ENCODE peak calls at places on chromosome 22, in nine cellular contexts. D is spleen, V is cardiac fibroblast, W is B cell, Y is IMR-90, H is heart left ventricle, B is stomach, K is cardiac muscle cell, I is HCT116. U is an unnamed sample.

GRCh38 chr22:49838771-49839717 is 11.4 kb upstream of the BRD1 start:
- DNase-seq in W (peak), D (peak), I (no peak), B (no peak), K (no peak), Y (peak), H (no peak), V (no peak), U (no peak)

GRCh38 chr22:22836635-22837034 is 51.0 kb upstream of the IGLL5 start:
- DNase-seq in B (no peak), V (peak), D (no peak), I (no peak), H (no peak), Y (no peak), W (no peak), K (no peak), U (no peak)

GRCh38 chr22:35134637-35135036 is 68.7 kb downstream of the ISX start:
- DNase-seq in I (no peak), W (no peak), V (no peak), D (no peak), B (no peak), K (peak), Y (no peak), H (no peak), U (no peak)

GRCh38 chr22:23289851-23290724 is 109.8 kb downstream of the BCR start:
- DNase-seq in I (no peak), Y (peak), W (peak), H (no peak), K (peak), B (peak), D (no peak), V (peak), U (peak)

GRCh38 chr22:31020334-31020733 is 51.3 kb downstream of the TUG1 start:
- DNase-seq in D (no peak), B (no peak), Y (no peak), H (no peak), V (no peak), I (no peak), W (no peak), K (no peak), U (no peak)

GRCh38 chr22:16783930-16784354 is 41.3 kb downstream of the XKR3 start:
- DNase-seq in W (no peak), B (no peak), V (peak), Y (no peak), K (no peak), H (no peak), I (peak), D (no peak), U (no peak)

GRCh38 chr22:20656902-20657836 is 116.7 kb upstream of the SERPIND1 start:
- DNase-seq in D (no peak), H (no peak), W (no peak), K (no peak), V (peak), B (no peak), Y (peak), I (peak), U (no peak)

GRCh38 chr22:17734197-17734596 is 40.1 kb downstream of the BID start:
- DNase-seq in B (no peak), V (peak), Y (peak), W (no peak), I (no peak), H (no peak), D (no peak), K (no peak), U (no peak)

GRCh38 chr22:19524170-19525115 is at the start of gene CLDN5:
- DNase-seq in W (no peak), I (no peak), Y (no peak), H (peak), D (peak), V (peak), K (peak), B (no peak), U (no peak)

GRCh38 chr22:45202333-45203149 is 38.2 kb downstream of the KIAA0930 start:
- DNase-seq in V (peak), W (no peak), D (peak), K (no peak), Y (peak), B (no peak), I (no peak), H (no peak), U (no peak)

GRCh38 chr22:44938886-44939285 is 70.9 kb downstream of the PHF21B start:
- DNase-seq in K (no peak), W (no peak), V (no peak), D (no peak), B (no peak), Y (no peak), I (no peak), H (no peak), U (no peak)

GRCh38 chr22:41913842-41914534 is 886 bp downstream of the SHISA8 start:
- DNase-seq in I (no peak), B (no peak), Y (no peak), H (no peak), W (peak), K (peak), V (no peak), D (no peak), U (no peak)

GRCh38 chr22:42621505-42622002 is 6.9 kb upstream of the POLDIP3 start:
- DNase-seq in V (peak), H (peak), W (peak), I (peak), B (peak), K (peak), D (peak), Y (peak), U (peak)

GRCh38 chr22:17213976-17214375 is 5.3 kb downstream of the ADA2 start:
- DNase-seq in I (peak), B (peak), V (peak), K (peak), Y (peak), W (peak), H (peak), D (no peak), U (no peak)

GRCh38 chr22:50585238-50585637 is 2.6 kb upstream of the CHKB start:
- DNase-seq in V (no peak), D (peak), Y (no peak), B (no peak), H (no peak), I (no peak), W (no peak), K (no peak), U (no peak)

GRCh38 chr22:19519041-19519926 is 4.9 kb downstream of the CLDN5 start:
- DNase-seq in H (no peak), B (no peak), I (no peak), V (no peak), Y (no peak), W (no peak), D (no peak), K (no peak), U (no peak)

GRCh38 chr22:20025401-20026203 is 4.7 kb downstream of the TANGO2 start:
- DNase-seq in Y (no peak), B (no peak), D (peak), H (no peak), K (no peak), W (no peak), I (no peak), V (no peak), U (no peak)

GRCh38 chr22:40638261-40638660 is 1.7 kb upstream of the MRTFA start:
- DNase-seq in Y (no peak), B (no peak), I (no peak), V (no peak), K (no peak), D (peak), W (no peak), H (no peak), U (no peak)
- TF ChIP-seq CTCF in Y (no peak), B (no peak), I (no peak), V (no peak), K (no peak), D (no peak), W (no peak), H (no peak), U (no peak)

GRCh38 chr22:25774575-25775026 is 32.6 kb downstream of the MYO18B start:
- DNase-seq in I (no peak), V (no peak), D (no peak), B (no peak), Y (no peak), W (peak), H (no peak), K (no peak), U (peak)
- TF ChIP-seq CTCF in I (peak), V (peak), D (peak), B (no peak), Y (peak), W (no peak), H (no peak), K (peak), U (peak)

GRCh38 chr22:43743131-43743530 is 69.0 kb downstream of the EFCAB6 start:
- DNase-seq in W (no peak), B (no peak), I (no peak), V (no peak), Y (no peak), D (no peak), K (peak), H (no peak), U (no peak)
- TF ChIP-seq CTCF in W (no peak), B (no peak), I (peak), V (no peak), Y (no peak), D (no peak), K (peak), H (no peak), U (no peak)

DNA sequence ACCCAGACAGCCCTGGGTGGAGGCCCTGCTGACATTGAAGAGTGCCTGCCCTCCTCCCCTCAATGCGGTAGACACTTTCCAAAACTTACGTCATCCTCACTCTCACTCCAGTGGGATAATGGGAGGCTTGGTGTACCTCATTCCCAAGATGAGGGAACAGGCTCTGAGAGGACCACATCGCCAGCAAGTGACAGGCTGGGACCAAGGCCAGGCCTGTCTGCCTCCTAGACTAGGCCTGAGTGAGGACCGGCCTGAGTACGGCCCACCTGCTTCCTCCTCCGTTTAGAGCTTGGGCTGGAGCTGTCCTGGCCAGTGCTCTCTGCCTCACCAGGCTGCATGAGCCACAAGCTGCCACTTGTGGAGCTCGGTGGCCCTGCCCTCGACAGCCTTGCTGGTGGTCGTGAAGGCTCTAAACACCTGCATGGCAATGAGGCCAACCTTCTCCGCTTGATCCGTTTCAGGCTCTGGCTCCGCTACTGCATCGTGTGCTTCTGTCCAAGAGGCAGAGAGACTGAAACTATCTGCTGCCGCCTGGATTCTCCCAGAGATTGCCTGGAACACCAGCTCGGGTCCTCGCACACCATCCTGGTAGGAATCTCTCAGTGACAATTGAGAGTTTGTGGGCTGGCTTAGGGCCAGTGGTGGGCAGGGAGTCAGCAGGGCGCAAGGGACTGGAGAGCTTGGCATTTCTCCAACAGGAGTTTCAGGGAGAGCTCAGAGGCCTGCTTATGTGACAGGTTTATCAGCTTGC is 9.5 kb downstream of the LRRC75B start:
- DNase-seq in I (no peak), V (peak), Y (peak), B (no peak), D (peak), H (no peak), W (no peak), K (peak), U (no peak)
- TF ChIP-seq CTCF in I (no peak), V (no peak), Y (no peak), B (no peak), D (no peak), H (no peak), W (no peak), K (no peak), U (no peak)

GRCh38 chr22:36922097-36922608 is 8.7 kb downstream of the CSF2RB start:
- DNase-seq in V (no peak), W (no peak), K (no peak), H (no peak), I (no peak), Y (no peak), D (peak), B (no peak), U (no peak)
- TF ChIP-seq CTCF in V (no peak), W (no peak), K (peak), H (no peak), I (no peak), Y (no peak), D (no peak), B (no peak), U (no peak)

DNA sequence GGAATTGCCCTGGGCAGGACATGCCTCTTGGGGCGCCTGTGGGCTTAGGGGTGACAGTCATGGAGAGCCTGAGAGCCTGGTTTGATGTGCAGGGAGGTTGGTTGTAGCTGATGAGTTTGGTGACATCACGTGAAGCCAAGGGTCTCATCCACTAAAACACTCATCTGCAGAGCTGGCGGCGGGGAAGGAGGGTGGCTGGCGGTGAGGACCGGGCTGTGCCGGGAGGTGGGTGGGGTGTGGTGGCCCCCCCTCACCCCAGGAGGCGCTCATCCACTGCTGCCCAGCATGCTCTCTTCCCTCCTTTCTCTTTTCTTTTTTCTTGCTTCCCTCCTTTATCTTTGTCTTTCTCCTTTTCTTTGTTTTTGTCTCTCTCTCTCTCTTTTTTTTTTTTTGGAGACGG is 49.0 kb downstream of the GRAMD4 start:
- DNase-seq in W (no peak), D (no peak), I (no peak), Y (no peak), H (no peak), V (no peak), B (no peak), K (no peak), U (no peak)
- TF ChIP-seq CTCF in W (no peak), D (no peak), I (no peak), Y (no peak), H (no peak), V (no peak), B (no peak), K (no peak), U (no peak)

GRCh38 chr22:33325232-33326004 is 267.2 kb upstream of the SYN3 start:
- DNase-seq in H (peak), K (peak), I (no peak), W (peak), D (no peak), Y (no peak), B (no peak), V (no peak), U (no peak)

GRCh38 chr22:33327348-33327860 is 269.2 kb upstream of the SYN3 start:
- DNase-seq in W (no peak), K (no peak), D (no peak), B (no peak), V (no peak), I (no peak), Y (no peak), H (no peak), U (no peak)

GRCh38 chr22:33328789-33329296 is 270.7 kb upstream of the SYN3 start:
- DNase-seq in H (no peak), I (no peak), K (no peak), W (no peak), Y (peak), D (no peak), V (peak), B (no peak), U (no peak)

GRCh38 chr22:33324228-33324627 is 266.0 kb upstream of the SYN3 start:
- DNase-seq in V (no peak), K (no peak), I (no peak), B (no peak), H (no peak), Y (no peak), W (no peak), D (no peak), U (no peak)

GRCh38 chr22:33326540-33327295 is 268.5 kb upstream of the SYN3 start:
- DNase-seq in I (no peak), V (no peak), B (no peak), K (peak), H (no peak), D (no peak), W (peak), Y (no peak), U (no peak)
- TF ChIP-seq CTCF in I (no peak), V (no peak), B (no peak), K (no peak), H (no peak), D (no peak), W (no peak), Y (no peak), U (no peak)

GRCh38 chr22:29998627-29999026 is 81.6 kb upstream of the HORMAD2 start:
- DNase-seq in B (no peak), V (peak), I (no peak), W (no peak), Y (no peak), K (no peak), D (no peak), H (no peak), U (no peak)
- TF ChIP-seq CTCF in B (no peak), V (peak), I (peak), W (no peak), Y (no peak), K (no peak), D (no peak), H (no peak), U (no peak)

GRCh38 chr22:37674248-37674647 is 1.2 kb upstream of the LGALS1 start:
- DNase-seq in D (no peak), H (no peak), W (no peak), Y (no peak), K (no peak), I (no peak), V (no peak), B (no peak), U (no peak)

GRCh38 chr22:37674951-37675929 is at the start of gene LGALS1:
- DNase-seq in H (peak), B (peak), K (peak), D (peak), V (peak), W (peak), Y (peak), I (peak), U (no peak)

GRCh38 chr22:37678372-37678771 is 2.9 kb downstream of the LGALS1 start:
- DNase-seq in B (no peak), D (no peak), V (no peak), W (no peak), Y (no peak), I (no peak), K (no peak), H (no peak), U (no peak)

GRCh38 chr22:37676691-37677627 is 1.5 kb downstream of the LGALS1 start:
- DNase-seq in B (peak), K (peak), I (peak), D (peak), H (peak), W (peak), Y (peak), V (peak), U (peak)

DNA sequence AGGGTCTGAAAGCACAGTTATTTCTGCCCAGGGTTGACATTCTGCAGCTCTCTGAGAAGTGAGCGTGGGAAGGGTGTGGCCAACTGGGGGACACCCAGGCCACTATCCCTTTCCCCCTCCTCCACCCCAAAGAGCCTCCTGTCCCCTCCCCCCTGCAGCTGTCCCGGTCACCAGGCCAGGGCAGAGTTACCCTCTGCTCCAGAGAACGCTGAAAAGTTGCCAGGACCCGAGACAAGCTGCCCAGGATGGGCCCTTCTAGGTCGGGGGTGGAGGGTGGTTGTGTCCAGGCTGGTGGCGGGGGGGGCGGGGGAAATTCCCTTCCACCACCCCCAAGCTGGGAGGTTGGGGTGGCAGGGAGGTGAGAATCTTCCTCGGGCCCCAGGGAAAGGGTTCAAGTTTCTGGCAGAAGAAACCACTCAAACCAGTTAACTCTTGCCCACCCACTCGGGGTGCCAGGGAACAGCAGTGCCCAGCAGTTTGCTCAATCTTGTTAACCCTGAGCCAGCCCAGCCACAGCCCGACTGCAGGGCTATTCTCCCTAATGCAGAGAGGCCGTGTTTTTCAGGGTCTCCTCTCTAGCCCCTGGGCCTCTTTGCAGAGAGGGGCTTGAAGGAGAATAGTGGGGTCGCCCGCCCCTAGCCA is 615 bp downstream of the LGALS1 start:
- DNase-seq in H (peak), I (no peak), D (no peak), K (no peak), Y (no peak), B (no peak), W (peak), V (peak), U (no peak)
- TF ChIP-seq CTCF in H (no peak), I (no peak), D (no peak), K (no peak), Y (no peak), B (no peak), W (no peak), V (no peak), U (no peak)

DNA sequence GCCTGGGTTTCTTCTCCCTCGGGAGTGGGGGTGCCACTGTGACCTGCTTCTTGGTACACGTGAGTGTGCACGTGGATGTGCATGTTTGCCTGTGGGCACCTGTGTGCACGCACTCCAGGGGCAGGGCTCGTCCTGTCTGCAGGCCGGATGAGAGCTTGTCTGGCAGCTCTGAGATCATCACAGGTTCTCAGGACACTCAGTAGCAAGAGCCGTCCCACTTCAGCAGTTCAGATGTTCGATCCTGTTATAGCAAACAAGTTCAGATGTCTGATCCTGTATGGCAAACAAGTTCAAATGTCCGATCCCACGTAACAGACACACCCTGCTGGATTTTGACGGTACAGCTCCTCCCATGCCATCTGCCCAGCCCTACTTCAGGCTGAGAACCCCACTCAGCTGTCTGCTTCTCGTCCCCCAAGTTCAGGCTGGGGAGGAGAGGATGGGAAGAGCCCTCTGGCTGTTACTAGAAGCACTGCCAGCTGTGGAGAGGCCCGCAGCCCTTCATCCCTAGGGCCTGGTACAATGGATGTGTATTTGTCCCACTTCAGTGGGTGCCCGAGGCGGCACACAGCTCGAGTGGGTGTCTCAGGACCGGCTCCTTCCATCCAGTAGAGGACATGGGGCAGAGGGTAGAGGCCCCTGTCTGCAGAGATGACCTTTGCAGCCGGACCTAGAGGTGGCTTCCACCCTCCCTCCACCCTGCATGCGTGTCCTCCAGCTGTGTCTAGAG is 1126.9 kb downstream of the BRD1 start:
- DNase-seq in Y (no peak), H (no peak), I (no peak), K (no peak), D (no peak), V (no peak), W (no peak), B (no peak), U (no peak)
- TF ChIP-seq CTCF in Y (no peak), H (no peak), I (no peak), K (no peak), D (no peak), V (no peak), W (no peak), B (no peak), U (no peak)

U was measured in mesothelial cell of epicardium.